ENCODE peak calls at places on chromosomes 7 and 10, in ten cellular contexts. One of them, this sample, is unnamed.

GRCh38 chr7:111363099-111363498 is 199.2 kb downstream of the IMMP2L start:
- DNase-seq in CD4-positive, alpha-beta memory T cell: no peak
- DNase-seq in heart left ventricle: no peak
- DNase-seq in NT2/D1: no peak
- DNase-seq in dorsolateral prefrontal cortex: no peak
- DNase-seq in HCT116: no peak
- DNase-seq in lower lobe of right lung: no peak
- DNase-seq in upper lobe of right lung: no peak
- DNase-seq in kidney: no peak
- DNase-seq in IMR-90: peak; percentile 56
- DNase-seq in this sample: no peak

GRCh38 chr7:36969376-36969775 is 245.1 kb upstream of the AOAH start:
- DNase-seq in CD4-positive, alpha-beta memory T cell: peak; percentile 30
- DNase-seq in heart left ventricle: no peak
- DNase-seq in NT2/D1: no peak
- DNase-seq in dorsolateral prefrontal cortex: no peak
- DNase-seq in HCT116: no peak
- DNase-seq in lower lobe of right lung: no peak
- DNase-seq in upper lobe of right lung: no peak
- DNase-seq in kidney: no peak
- DNase-seq in IMR-90: no peak
- DNase-seq in this sample: no peak

GRCh38 chr7:30971840-30972563 is 8.2 kb downstream of the GHRHR start:
- DNase-seq in CD4-positive, alpha-beta memory T cell: no peak
- DNase-seq in heart left ventricle: no peak
- DNase-seq in NT2/D1: no peak
- DNase-seq in dorsolateral prefrontal cortex: no peak
- DNase-seq in HCT116: no peak
- DNase-seq in lower lobe of right lung: no peak
- DNase-seq in upper lobe of right lung: no peak
- DNase-seq in kidney: no peak
- DNase-seq in IMR-90: no peak
- DNase-seq in this sample: peak; percentile 41

GRCh38 chr10:6212266-6212640 is 9.5 kb downstream of the PFKFB3 start:
- DNase-seq in CD4-positive, alpha-beta memory T cell: no peak
- DNase-seq in heart left ventricle: no peak
- DNase-seq in NT2/D1: no peak
- DNase-seq in dorsolateral prefrontal cortex: no peak
- DNase-seq in HCT116: no peak
- DNase-seq in lower lobe of right lung: no peak
- DNase-seq in upper lobe of right lung: no peak
- DNase-seq in kidney: peak; percentile 68
- DNase-seq in IMR-90: no peak
- DNase-seq in this sample: peak; percentile 69

GRCh38 chr10:89398003-89398749 is 5.8 kb downstream of the IFIT1 start:
- DNase-seq in CD4-positive, alpha-beta memory T cell: no peak
- DNase-seq in heart left ventricle: no peak
- DNase-seq in NT2/D1: no peak
- DNase-seq in dorsolateral prefrontal cortex: no peak
- DNase-seq in HCT116: no peak
- DNase-seq in lower lobe of right lung: no peak
- DNase-seq in upper lobe of right lung: no peak
- DNase-seq in kidney: no peak
- DNase-seq in IMR-90: peak; percentile 60
- DNase-seq in this sample: no peak

GRCh38 chr7:100824499-100825214 is 2.7 kb downstream of the EPHB4 start:
- DNase-seq in CD4-positive, alpha-beta memory T cell: no peak
- DNase-seq in heart left ventricle: no peak
- DNase-seq in NT2/D1: no peak
- DNase-seq in dorsolateral prefrontal cortex: no peak
- DNase-seq in HCT116: no peak
- DNase-seq in lower lobe of right lung: no peak
- DNase-seq in upper lobe of right lung: no peak
- DNase-seq in kidney: no peak
- DNase-seq in IMR-90: no peak
- DNase-seq in this sample: no peak

GRCh38 chr10:110307805-110308204 is 3.1 kb upstream of the SMNDC1 start:
- DNase-seq in CD4-positive, alpha-beta memory T cell: no peak
- DNase-seq in heart left ventricle: no peak
- DNase-seq in NT2/D1: no peak
- DNase-seq in dorsolateral prefrontal cortex: no peak
- DNase-seq in HCT116: no peak
- DNase-seq in lower lobe of right lung: no peak
- DNase-seq in upper lobe of right lung: no peak
- DNase-seq in kidney: no peak
- DNase-seq in IMR-90: no peak
- DNase-seq in this sample: no peak

GRCh38 chr10:79159141-79159619 is 90.4 kb downstream of the ZMIZ1 start:
- DNase-seq in CD4-positive, alpha-beta memory T cell: no peak
- DNase-seq in heart left ventricle: no peak
- DNase-seq in NT2/D1: no peak
- DNase-seq in dorsolateral prefrontal cortex: no peak
- DNase-seq in HCT116: no peak
- DNase-seq in lower lobe of right lung: no peak
- DNase-seq in upper lobe of right lung: no peak
- DNase-seq in kidney: no peak
- DNase-seq in IMR-90: peak; percentile 83
- DNase-seq in this sample: peak; percentile 89

GRCh38 chr7:89666436-89666835 is 487.8 kb upstream of the STEAP1 start:
- DNase-seq in CD4-positive, alpha-beta memory T cell: no peak
- DNase-seq in heart left ventricle: no peak
- DNase-seq in NT2/D1: no peak
- DNase-seq in dorsolateral prefrontal cortex: no peak
- DNase-seq in HCT116: no peak
- DNase-seq in lower lobe of right lung: no peak
- DNase-seq in upper lobe of right lung: no peak
- DNase-seq in kidney: no peak
- DNase-seq in IMR-90: no peak
- DNase-seq in this sample: no peak

GRCh38 chr7:143379607-143380263 is 1.4 kb upstream of the ZYX start:
- DNase-seq in CD4-positive, alpha-beta memory T cell: no peak
- DNase-seq in heart left ventricle: no peak
- DNase-seq in NT2/D1: no peak
- DNase-seq in dorsolateral prefrontal cortex: no peak
- DNase-seq in HCT116: peak; percentile 16
- DNase-seq in lower lobe of right lung: no peak
- DNase-seq in upper lobe of right lung: no peak
- DNase-seq in kidney: peak; percentile 6
- DNase-seq in IMR-90: no peak
- DNase-seq in this sample: no peak

GRCh38 chr7:4885317-4885807 is 1.8 kb upstream of the RADIL start:
- DNase-seq in CD4-positive, alpha-beta memory T cell: no peak
- DNase-seq in heart left ventricle: no peak
- DNase-seq in NT2/D1: no peak
- DNase-seq in dorsolateral prefrontal cortex: no peak
- DNase-seq in HCT116: no peak
- DNase-seq in lower lobe of right lung: no peak
- DNase-seq in upper lobe of right lung: no peak
- DNase-seq in kidney: peak; percentile 16
- DNase-seq in IMR-90: no peak
- DNase-seq in this sample: no peak

GRCh38 chr10:124961248-124961570 is 19.3 kb downstream of the ZRANB1 start:
- DNase-seq in CD4-positive, alpha-beta memory T cell: no peak
- DNase-seq in heart left ventricle: no peak
- DNase-seq in NT2/D1: no peak
- DNase-seq in dorsolateral prefrontal cortex: no peak
- DNase-seq in HCT116: no peak
- DNase-seq in lower lobe of right lung: no peak
- DNase-seq in upper lobe of right lung: no peak
- DNase-seq in kidney: no peak
- DNase-seq in IMR-90: peak; percentile 30
- DNase-seq in this sample: no peak

GRCh38 chr10:97335188-97335619 is 675 bp upstream of the FRAT2 start:
- DNase-seq in CD4-positive, alpha-beta memory T cell: no peak
- DNase-seq in heart left ventricle: no peak
- DNase-seq in NT2/D1: no peak
- DNase-seq in dorsolateral prefrontal cortex: no peak
- DNase-seq in HCT116: no peak
- DNase-seq in lower lobe of right lung: peak; percentile 54
- DNase-seq in upper lobe of right lung: peak; percentile 66
- DNase-seq in kidney: peak; percentile 76
- DNase-seq in IMR-90: no peak
- DNase-seq in this sample: no peak
- H3K4me3 ChIP-seq in CD4-positive, alpha-beta memory T cell: peak overlapping the region; percentile 67
- H3K4me3 ChIP-seq in heart left ventricle: peak overlapping the region; percentile 76
- H3K4me3 ChIP-seq in NT2/D1: peak overlapping the region; percentile 42
- H3K4me3 ChIP-seq in dorsolateral prefrontal cortex: peak overlapping the region; percentile 63
- H3K4me3 ChIP-seq in HCT116: peak overlapping the region; percentile 69
- H3K4me3 ChIP-seq in lower lobe of right lung: peak overlapping the region; percentile 88
- H3K4me3 ChIP-seq in upper lobe of right lung: peak overlapping the region; percentile 81
- H3K4me3 ChIP-seq in kidney: peak overlapping the region; percentile 44
- H3K4me3 ChIP-seq in IMR-90: peak overlapping the region; percentile 45
- H3K4me3 ChIP-seq in this sample: peak overlapping the region; percentile 82

DNA sequence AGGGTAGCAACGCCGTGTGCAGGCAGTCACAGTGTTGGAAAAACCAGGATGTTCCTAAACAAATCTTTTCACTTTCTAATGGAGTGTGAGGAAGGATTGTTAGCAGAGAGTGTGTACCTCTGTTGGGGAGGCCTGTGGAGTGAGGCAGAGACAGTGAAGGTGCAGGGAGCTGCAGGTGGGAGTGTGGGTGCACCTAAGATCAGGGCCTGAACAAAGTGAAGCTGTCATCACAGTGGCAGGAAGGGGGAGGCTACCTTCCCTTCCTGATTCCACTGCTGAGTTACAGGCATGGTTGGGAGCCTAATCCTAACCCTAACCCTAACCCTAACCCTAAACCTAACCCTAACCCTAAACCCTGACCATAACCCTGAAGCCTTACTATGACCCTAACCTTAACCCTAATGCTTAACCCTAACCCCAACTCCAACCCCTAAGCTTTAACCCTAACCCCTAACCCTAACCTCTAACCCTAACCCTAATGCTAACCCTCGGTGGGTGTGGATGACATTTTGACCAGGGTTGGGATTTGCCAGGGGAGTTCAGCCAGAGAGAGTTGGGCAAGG is 158.8 kb upstream of the KLF6 start:
- DNase-seq in CD4-positive, alpha-beta memory T cell: no peak
- DNase-seq in heart left ventricle: no peak
- DNase-seq in NT2/D1: no peak
- DNase-seq in dorsolateral prefrontal cortex: no peak
- DNase-seq in HCT116: no peak
- DNase-seq in lower lobe of right lung: no peak
- DNase-seq in upper lobe of right lung: no peak
- DNase-seq in kidney: no peak
- DNase-seq in IMR-90: no peak
- DNase-seq in this sample: no peak
- H3K4me3 ChIP-seq in CD4-positive, alpha-beta memory T cell: no peak overlapping the region
- H3K4me3 ChIP-seq in heart left ventricle: no peak overlapping the region
- H3K4me3 ChIP-seq in NT2/D1: no peak overlapping the region
- H3K4me3 ChIP-seq in dorsolateral prefrontal cortex: no peak overlapping the region
- H3K4me3 ChIP-seq in HCT116: no peak overlapping the region
- H3K4me3 ChIP-seq in lower lobe of right lung: no peak overlapping the region
- H3K4me3 ChIP-seq in upper lobe of right lung: no peak overlapping the region
- H3K4me3 ChIP-seq in kidney: no peak overlapping the region
- H3K4me3 ChIP-seq in IMR-90: no peak overlapping the region
- H3K4me3 ChIP-seq in this sample: no peak overlapping the region

DNA sequence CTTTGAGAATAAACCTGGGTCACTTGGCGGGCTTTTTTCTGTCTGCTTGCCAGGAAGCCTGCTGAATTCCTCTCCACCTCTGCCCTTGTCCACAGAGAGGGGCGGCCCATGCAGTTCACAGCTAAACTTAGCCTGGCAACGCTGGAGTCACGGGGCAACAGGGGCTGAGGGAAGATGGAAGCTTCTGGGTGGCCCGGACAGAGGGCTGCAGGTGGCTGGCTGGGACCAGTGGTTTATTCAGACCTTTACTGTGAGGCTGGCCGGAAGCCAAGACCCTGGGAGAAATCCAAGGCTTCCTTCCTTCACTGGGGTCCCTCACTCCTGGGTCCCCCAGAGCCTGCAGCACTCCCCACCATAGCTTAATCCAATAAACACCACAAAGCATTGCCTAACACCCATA is 17.0 kb downstream of the ITPRIP start:
- DNase-seq in CD4-positive, alpha-beta memory T cell: no peak
- DNase-seq in heart left ventricle: no peak
- DNase-seq in NT2/D1: no peak
- DNase-seq in dorsolateral prefrontal cortex: no peak
- DNase-seq in HCT116: no peak
- DNase-seq in lower lobe of right lung: no peak
- DNase-seq in upper lobe of right lung: no peak
- DNase-seq in kidney: peak; percentile 49
- DNase-seq in IMR-90: no peak
- DNase-seq in this sample: no peak
- H3K4me3 ChIP-seq in CD4-positive, alpha-beta memory T cell: no peak overlapping the region
- H3K4me3 ChIP-seq in heart left ventricle: no peak overlapping the region
- H3K4me3 ChIP-seq in NT2/D1: no peak overlapping the region
- H3K4me3 ChIP-seq in dorsolateral prefrontal cortex: no peak overlapping the region
- H3K4me3 ChIP-seq in HCT116: no peak overlapping the region
- H3K4me3 ChIP-seq in lower lobe of right lung: no peak overlapping the region
- H3K4me3 ChIP-seq in upper lobe of right lung: no peak overlapping the region
- H3K4me3 ChIP-seq in kidney: no peak overlapping the region
- H3K4me3 ChIP-seq in IMR-90: no peak overlapping the region
- H3K4me3 ChIP-seq in this sample: no peak overlapping the region

GRCh38 chr10:119521443-119522204 is 20.9 kb downstream of the RGS10 start:
- DNase-seq in CD4-positive, alpha-beta memory T cell: no peak
- DNase-seq in heart left ventricle: no peak
- DNase-seq in NT2/D1: no peak
- DNase-seq in dorsolateral prefrontal cortex: no peak
- DNase-seq in HCT116: peak; percentile 89
- DNase-seq in lower lobe of right lung: no peak
- DNase-seq in upper lobe of right lung: no peak
- DNase-seq in kidney: no peak
- DNase-seq in IMR-90: peak; percentile 92
- DNase-seq in this sample: no peak
- H3K4me3 ChIP-seq in CD4-positive, alpha-beta memory T cell: no peak overlapping the region
- H3K4me3 ChIP-seq in heart left ventricle: no peak overlapping the region
- H3K4me3 ChIP-seq in NT2/D1: no peak overlapping the region
- H3K4me3 ChIP-seq in dorsolateral prefrontal cortex: no peak overlapping the region
- H3K4me3 ChIP-seq in HCT116: peak overlapping the region; percentile 33
- H3K4me3 ChIP-seq in lower lobe of right lung: no peak overlapping the region
- H3K4me3 ChIP-seq in upper lobe of right lung: no peak overlapping the region
- H3K4me3 ChIP-seq in kidney: no peak overlapping the region
- H3K4me3 ChIP-seq in IMR-90: no peak overlapping the region
- H3K4me3 ChIP-seq in this sample: no peak overlapping the region